ENCODE peak calls at places on chromosomes 1 and 21, in ten cellular contexts. B is occipital lobe; Z is hippocampal formation; C is T follicular helper cell; Y is bronchial epithelial cell; I is activated CD8-positive, alpha-beta memory T cell treated with anti-CD3 and anti-CD28 coated beads for 24 hours; K is T-cell; Q is foreskin fibroblast; F is Daoy; X is H54. U is an unnamed sample.
A peak's percentile ranks its signal among the peaks of the same experiment; 100 is the strongest.

GRCh38 chr1:91997607-91998195 is 32.1 kb upstream of the EPHX4 start:
- DNase-seq in B (no peak), Z (peak; percentile 1), C (peak; percentile 27), Y (peak; percentile 58), I (no peak), K (peak; percentile 27), Q (peak; percentile 44), F (peak; percentile 67), X (no peak), U (peak; percentile 52)

GRCh38 chr21:26169061-26169610 is 1.4 kb downstream of the APP start:
- DNase-seq in B (peak; percentile 81), Z (peak; percentile 68), C (peak; percentile 21), Y (no peak), I (peak; percentile 74), K (peak; percentile 27), Q (peak; percentile 47), F (peak; percentile 66), X (peak; percentile 67), U (peak; percentile 72)

GRCh38 chr1:51644533-51645197 is 27.8 kb downstream of the OSBPL9 start:
- DNase-seq in B (no peak), Z (no peak), C (no peak), Y (peak; percentile 63), I (no peak), K (no peak), Q (peak; percentile 58), F (peak; percentile 85), X (peak; percentile 43), U (peak; percentile 85)

GRCh38 chr1:59433440-59433813 is 136.5 kb downstream of the FGGY start:
- DNase-seq in B (no peak), Z (no peak), C (no peak), Y (no peak), I (no peak), K (no peak), Q (peak; percentile 53), F (peak; percentile 66), X (no peak), U (peak; percentile 98)

GRCh38 chr1:88943221-88943620 is 49.2 kb downstream of the KYAT3 start:
- DNase-seq in B (no peak), Z (no peak), C (no peak), Y (peak; percentile 22), I (no peak), K (no peak), Q (no peak), F (no peak), X (no peak), U (no peak)

GRCh38 chr1:9881838-9882249 is 28.2 kb downstream of the CTNNBIP1 start:
- DNase-seq in B (no peak), Z (no peak), C (no peak), Y (peak; percentile 79), I (no peak), K (no peak), Q (peak; percentile 59), F (peak; percentile 88), X (peak; percentile 61), U (peak; percentile 75)

GRCh38 chr1:101592861-101593260 is 356.0 kb downstream of the S1PR1 start:
- DNase-seq in B (no peak), Z (no peak), C (no peak), Y (no peak), I (no peak), K (no peak), Q (no peak), F (no peak), X (no peak), U (no peak)

GRCh38 chr1:36157973-36158826 is 2.2 kb downstream of the MAP7D1 start:
- DNase-seq in B (no peak), Z (no peak), C (no peak), Y (no peak), I (peak; percentile 65), K (no peak), Q (no peak), F (no peak), X (no peak), U (no peak)

GRCh38 chr1:19981170-19981506 is 1.7 kb upstream of the PLA2G2A start:
- DNase-seq in B (no peak), Z (no peak), C (no peak), Y (no peak), I (no peak), K (no peak), Q (no peak), F (no peak), X (no peak), U (no peak)

GRCh38 chr1:66692681-66693080 is 59.6 kb upstream of the DYNLT5 start:
- DNase-seq in B (no peak), Z (no peak), C (no peak), Y (no peak), I (no peak), K (no peak), Q (no peak), F (no peak), X (no peak), U (no peak)

GRCh38 chr1:46036894-46037596 is 95.4 kb downstream of the PIK3R3 start:
- DNase-seq in B (peak; percentile 84), Z (peak; percentile 60), C (peak; percentile 75), Y (peak; percentile 68), I (peak; percentile 96), K (peak; percentile 70), Q (peak; percentile 71), F (peak; percentile 81), X (peak; percentile 70), U (peak; percentile 78)

GRCh38 chr1:191888996-191889622 is 269.2 kb upstream of the RGS18 start:
- DNase-seq in B (no peak), Z (no peak), C (no peak), Y (no peak), I (no peak), K (no peak), Q (peak; percentile 1), F (no peak), X (no peak), U (no peak)

GRCh38 chr1:10709646-10710045 is 86.8 kb downstream of the CASZ1 start:
- DNase-seq in B (no peak), Z (no peak), C (no peak), Y (no peak), I (no peak), K (no peak), Q (no peak), F (no peak), X (no peak), U (no peak)

GRCh38 chr1:212566522-212567479 is 41.8 kb upstream of the ATF3 start:
- DNase-seq in B (peak; percentile 27), Z (no peak), C (peak; percentile 24), Y (peak; percentile 95), I (peak; percentile 72), K (peak; percentile 10), Q (peak; percentile 65), F (peak; percentile 90), X (peak; percentile 33), U (peak; percentile 66)

GRCh38 chr1:43415901-43416300 is 26.2 kb downstream of the SZT2 start:
- DNase-seq in B (no peak), Z (no peak), C (no peak), Y (no peak), I (no peak), K (no peak), Q (no peak), F (no peak), X (no peak), U (no peak)

GRCh38 chr21:32382108-32382601 is 10.7 kb downstream of the URB1 start:
- DNase-seq in B (no peak), Z (no peak), C (no peak), Y (peak; percentile 67), I (no peak), K (no peak), Q (peak; percentile 20), F (no peak), X (no peak), U (peak; percentile 81)

GRCh38 chr1:150076985-150077384 is 9.4 kb downstream of the VPS45 start:
- DNase-seq in B (no peak), Z (no peak), C (no peak), Y (no peak), I (no peak), K (no peak), Q (no peak), F (no peak), X (no peak), U (no peak)

GRCh38 chr1:101079341-101079740 is 53.8 kb upstream of the DPH5 start:
- DNase-seq in B (no peak), Z (no peak), C (no peak), Y (no peak), I (no peak), K (no peak), Q (no peak), F (no peak), X (no peak), U (no peak)

GRCh38 chr21:38400195-38400695 is 98.0 kb downstream of the ERG start:
- DNase-seq in B (no peak), Z (no peak), C (no peak), Y (no peak), I (no peak), K (no peak), Q (no peak), F (no peak), X (no peak), U (no peak)

GRCh38 chr1:17825273-17826164 is 70.4 kb downstream of the ACTL8 start:
- DNase-seq in B (no peak), Z (no peak), C (no peak), Y (no peak), I (no peak), K (no peak), Q (no peak), F (no peak), X (no peak), U (no peak)